ENCODE peak calls at places on chromosome 19, in six cellular contexts. S, L, G, U, D and W are unnamed samples.

GRCh38 chr19:47633996-47634395 is 25.1 kb downstream of the BICRA start:
- DNase-seq in S (no peak), L (no peak), G (no peak), U (no peak), D (no peak), W (no peak)

GRCh38 chr19:4375164-4375619 is 25.2 kb downstream of the SH3GL1 start:
- DNase-seq in S (peak), L (no peak), G (no peak), U (peak), D (no peak), W (no peak)

GRCh38 chr19:9751449-9751848 is 17.1 kb downstream of the ZNF846 start:
- DNase-seq in S (no peak), L (no peak), G (no peak), U (no peak), D (no peak), W (no peak)

GRCh38 chr19:37954421-37954874 is 47.4 kb downstream of the SIPA1L3 start:
- DNase-seq in S (no peak), L (no peak), G (no peak), U (no peak), D (no peak), W (no peak)

GRCh38 chr19:4369109-4369887 is 25.9 kb downstream of the MPND start:
- DNase-seq in S (no peak), L (peak), G (peak), U (peak), D (no peak), W (no peak)

GRCh38 chr19:44623080-44623479 is 9.7 kb downstream of the IGSF23 start:
- DNase-seq in S (peak), L (no peak), G (no peak), U (no peak), D (peak), W (no peak)

GRCh38 chr19:50897191-50897607 is 14.0 kb downstream of the KLK4 start:
- DNase-seq in S (no peak), L (no peak), G (no peak), U (no peak), D (no peak), W (no peak)

GRCh38 chr19:1622541-1622940 is 17.3 kb upstream of the UQCR11 start:
- DNase-seq in S (no peak), L (no peak), G (no peak), U (no peak), D (no peak), W (no peak)

GRCh38 chr19:47109541-47110375 is 3.8 kb downstream of the ZC3H4 start:
- DNase-seq in S (no peak), L (no peak), G (no peak), U (no peak), D (peak), W (no peak)

DNA sequence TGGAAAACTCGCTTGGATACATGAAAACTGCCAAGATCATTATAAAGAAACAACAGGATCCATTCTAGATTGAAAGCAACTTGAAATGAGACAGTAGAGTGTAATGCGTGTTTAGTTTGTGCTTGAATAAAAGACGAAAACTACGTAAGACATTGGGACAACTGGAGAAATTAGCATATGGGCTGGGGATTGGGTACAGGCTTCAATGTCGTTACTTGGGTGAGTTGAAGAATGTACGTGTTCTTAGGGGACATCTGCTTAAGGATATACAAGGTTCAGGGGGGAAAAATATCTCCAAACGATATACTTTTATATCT is 471 bp upstream of the ERVK3-1 start:
- DNase-seq in S (no peak), L (no peak), G (no peak), U (no peak), D (no peak), W (no peak)
- H3K27ac ChIP-seq in S (peak), L (peak), G (peak), U (peak), D (peak), W (peak)

DNA sequence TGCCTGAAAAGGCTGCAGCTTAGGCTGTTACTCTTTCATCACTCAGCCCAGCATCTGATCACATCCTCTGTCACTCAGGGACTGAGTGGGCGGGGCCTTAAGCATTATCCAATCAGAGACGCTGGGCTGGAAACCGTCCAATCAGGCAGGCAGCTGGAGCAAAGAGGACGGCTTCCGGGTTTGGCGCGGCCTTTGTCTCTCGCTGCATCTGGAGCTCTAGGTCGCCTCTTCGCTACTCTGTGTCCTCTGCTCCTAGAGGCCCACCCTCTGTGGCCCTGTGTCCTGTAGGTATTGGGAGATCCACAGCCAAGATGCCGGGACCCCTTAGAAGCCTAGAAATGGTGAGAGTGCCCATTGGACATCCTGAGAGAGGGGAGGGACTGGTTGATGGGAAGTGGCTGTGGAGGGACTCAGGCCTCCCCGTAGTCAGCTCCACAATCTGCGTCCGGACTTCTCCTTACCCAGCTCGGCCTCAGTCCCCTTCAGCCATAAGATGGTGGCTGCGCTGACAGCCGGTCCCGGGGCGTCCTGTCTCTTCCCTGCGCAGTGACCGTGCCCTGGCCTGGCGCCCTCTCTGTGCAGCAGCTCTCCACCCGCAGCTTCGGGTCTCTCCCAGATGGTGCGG is at the start of gene ZNF486:
- DNase-seq in S (peak), L (peak), G (peak), U (peak), D (peak), W (peak)
- H3K27ac ChIP-seq in S (peak), L (peak), G (peak), U (peak), D (peak), W (no peak)

DNA sequence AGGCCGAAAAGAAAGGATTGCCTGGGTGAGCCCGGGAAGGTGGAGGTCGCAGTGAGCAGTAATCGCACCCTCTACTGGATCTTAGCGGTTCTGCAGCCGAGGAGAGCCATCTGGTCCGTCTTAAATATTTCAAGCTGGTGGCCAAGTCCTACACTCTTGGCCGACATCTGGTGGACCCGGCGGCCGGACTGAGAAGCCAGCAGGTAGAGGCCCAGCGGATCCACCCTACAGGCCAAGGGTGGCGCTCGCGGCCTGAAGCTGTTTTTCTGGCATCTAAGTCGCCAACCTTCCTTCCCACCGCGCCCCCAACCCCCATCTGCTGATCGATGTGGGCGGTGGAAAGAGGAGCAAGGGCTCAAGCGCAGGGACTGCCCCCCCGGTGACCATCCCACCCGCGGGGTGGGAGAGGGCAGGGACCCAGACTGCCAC is 46.5 kb upstream of the ZNF730 start:
- DNase-seq in S (peak), L (peak), G (peak), U (peak), D (peak), W (no peak)
- H3K27ac ChIP-seq in S (no peak), L (no peak), G (no peak), U (no peak), D (no peak), W (no peak)

GRCh38 chr19:15536350-15536749 is 28.0 kb downstream of the CYP4F22 start:
- DNase-seq in S (no peak), L (no peak), G (no peak), U (no peak), D (no peak), W (no peak)
- H3K27ac ChIP-seq in S (no peak), L (no peak), G (no peak), U (no peak), D (no peak), W (no peak)

DNA sequence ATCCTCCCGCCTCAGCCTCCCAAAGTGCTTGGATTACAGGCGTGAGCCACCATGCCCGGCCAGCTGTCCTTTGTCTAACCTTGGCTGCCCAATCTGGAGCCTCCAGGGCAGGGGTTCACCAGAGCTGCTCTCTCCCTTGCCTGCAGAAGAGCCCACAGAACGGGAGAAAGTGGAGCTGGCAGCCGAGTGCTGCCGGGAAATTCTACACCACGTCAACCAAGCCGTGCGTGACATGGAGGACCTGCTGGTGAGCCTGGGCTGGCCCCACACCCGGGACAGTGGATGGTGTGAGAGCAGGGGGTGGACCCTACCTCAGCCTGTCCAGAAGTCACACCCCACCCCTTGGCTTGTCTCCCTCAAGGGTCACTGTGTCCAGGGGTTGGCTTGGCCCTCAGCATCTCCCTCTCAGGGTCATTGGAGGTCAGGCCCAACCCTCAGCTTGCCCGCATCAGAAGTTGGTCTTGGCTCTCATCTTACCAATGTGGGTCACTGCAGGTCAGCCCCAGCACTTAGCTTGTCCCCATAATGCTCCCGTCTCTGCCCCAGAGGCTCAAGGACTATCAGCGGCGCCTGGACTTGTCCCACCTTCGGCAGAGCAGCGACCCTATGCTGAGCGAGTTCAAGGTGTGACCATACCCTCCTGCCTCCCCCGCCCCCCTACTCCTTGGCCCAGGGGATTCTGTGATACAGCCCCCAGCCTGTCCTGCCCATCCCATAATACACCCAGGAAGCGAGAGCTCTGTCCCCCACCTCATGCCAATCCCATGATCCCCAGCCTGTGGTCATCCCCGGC is 20.4 kb downstream of the ARHGEF1 start:
- DNase-seq in S (no peak), L (no peak), G (no peak), U (no peak), D (no peak), W (no peak)
- H3K27ac ChIP-seq in S (no peak), L (no peak), G (no peak), U (no peak), D (no peak), W (no peak)

GRCh38 chr19:39032164-39032918 is at the start of gene FBXO27:
- DNase-seq in S (peak), L (peak), G (no peak), U (peak), D (no peak), W (no peak)
- H3K27ac ChIP-seq in S (peak), L (peak), G (peak), U (peak), D (no peak), W (peak)

GRCh38 chr19:33460221-33460908 is 61.2 kb downstream of the PEPD start:
- DNase-seq in S (no peak), L (no peak), G (no peak), U (no peak), D (no peak), W (no peak)
- H3K27ac ChIP-seq in S (no peak), L (no peak), G (no peak), U (no peak), D (no peak), W (no peak)

GRCh38 chr19:13122980-13123957 is 5.2 kb downstream of the NACC1 start:
- DNase-seq in S (no peak), L (no peak), G (no peak), U (no peak), D (no peak), W (peak)
- H3K27ac ChIP-seq in S (no peak), L (no peak), G (no peak), U (no peak), D (no peak), W (peak)